ENCODE peak calls at places on chromosomes 2 and 18, in six cellular contexts. E is BE2C, V is GM06990, O is pancreas, B is RWPE1, H is bronchial epithelial cell. A is an unnamed sample.

GRCh38 chr2:72813841-72814240 is 12.0 kb downstream of the EXOC6B start:
- DNase-seq in E (no peak), H (peak; percentile 65), V (no peak), B (peak; percentile 23), O (no peak), A (no peak)

GRCh38 chr18:41326311-41326710 is 628.7 kb upstream of the PIK3C3 start:
- DNase-seq in O (no peak), B (no peak), E (no peak), H (peak; percentile 23), V (no peak), A (peak; percentile 51)

GRCh38 chr2:71939588-71940535 is 207.8 kb downstream of the CYP26B1 start:
- DNase-seq in B (no peak), H (no peak), V (no peak), O (no peak), E (no peak), A (peak; percentile 89)

GRCh38 chr18:45402485-45403056 is 212.7 kb upstream of the SLC14A2 start:
- DNase-seq in O (no peak), E (no peak), H (peak; percentile 99), V (no peak), B (peak; percentile 57), A (peak; percentile 68)

GRCh38 chr2:149020432-149020851 is 18.1 kb upstream of the LYPD6B start:
- DNase-seq in E (no peak), H (peak; percentile 76), O (no peak), B (no peak), V (peak; percentile 79), A (peak; percentile 30)

GRCh38 chr2:148231858-148232257 is 211.0 kb downstream of the MBD5 start:
- DNase-seq in E (no peak), O (no peak), H (no peak), V (no peak), B (no peak), A (no peak)

GRCh38 chr18:75638223-75638596 is 210.7 kb upstream of the SMIM21 start:
- DNase-seq in V (no peak), B (peak; percentile 2), E (no peak), O (no peak), H (no peak), A (peak; percentile 61)

GRCh38 chr2:150091896-150092295 is 395.6 kb downstream of the RND3 start:
- DNase-seq in O (no peak), V (no peak), H (no peak), E (no peak), B (no peak), A (no peak)

GRCh38 chr2:166384774-166385173 is 9.0 kb upstream of the SCN9A start:
- DNase-seq in E (no peak), B (peak; percentile 36), O (no peak), V (no peak), H (peak; percentile 33), A (peak; percentile 45)

GRCh38 chr2:236582968-236583367 is 13.3 kb downstream of the ACKR3 start:
- DNase-seq in E (no peak), H (no peak), B (no peak), O (no peak), V (no peak), A (no peak)

GRCh38 chr2:213995400-213996105 is 415.3 kb upstream of the VWC2L start:
- DNase-seq in V (no peak), H (peak; percentile 98), O (no peak), B (peak; percentile 86), E (no peak), A (peak; percentile 94)

GRCh38 chr2:189037518-189037917 is 63.3 kb downstream of the COL3A1 start:
- DNase-seq in B (peak; percentile 14), O (no peak), V (no peak), E (no peak), H (peak; percentile 63), A (peak; percentile 41)

GRCh38 chr2:191983591-191983990 is 136.7 kb upstream of the CAVIN2 start:
- DNase-seq in O (no peak), B (no peak), H (no peak), E (no peak), V (no peak), A (no peak)

GRCh38 chr2:9086465-9086864 is 83.0 kb upstream of the MBOAT2 start:
- DNase-seq in O (no peak), H (no peak), B (no peak), V (no peak), E (no peak), A (no peak)

GRCh38 chr2:64111426-64111825 is 32.8 kb downstream of the PELI1 start:
- DNase-seq in E (no peak), H (no peak), V (no peak), B (no peak), O (no peak), A (no peak)

GRCh38 chr2:196165016-196165415 is 6.4 kb downstream of the STK17B start:
- DNase-seq in V (no peak), O (no peak), E (no peak), B (no peak), H (no peak), A (no peak)

GRCh38 chr2:26491563-26492167 is 13.7 kb upstream of the OTOF start:
- DNase-seq in O (peak; percentile 51), V (no peak), H (no peak), B (no peak), E (no peak), A (no peak)

GRCh38 chr2:898319-898718 is 52.3 kb upstream of the SNTG2 start:
- DNase-seq in O (no peak), B (no peak), E (peak; percentile 30), H (no peak), V (no peak), A (no peak)

GRCh38 chr2:232365621-232366321 is 12.8 kb upstream of the ALPP start:
- DNase-seq in B (no peak), H (no peak), V (no peak), O (no peak), E (peak; percentile 49), A (peak; percentile 56)
- TF ChIP-seq CTCF in B (no peak), H (peak; percentile 50), V (peak; percentile 40), O (no peak), E (peak; percentile 46), A (peak; percentile 44)

GRCh38 chr2:38485734-38486133 is 108.7 kb upstream of the ATL2 start:
- DNase-seq in V (no peak), E (no peak), O (no peak), H (no peak), B (no peak), A (no peak)
- TF ChIP-seq CTCF in V (peak; percentile 40), E (no peak), O (no peak), H (no peak), B (no peak), A (no peak)

GRCh38 chr2:7041421-7041820 is 124.2 kb downstream of the RNF144A start:
- DNase-seq in H (no peak), O (no peak), E (no peak), V (no peak), B (no peak), A (no peak)
- TF ChIP-seq CTCF in H (no peak), O (no peak), E (no peak), V (no peak), B (no peak), A (no peak)

GRCh38 chr2:135573620-135574019 is 42.3 kb downstream of the R3HDM1 start:
- DNase-seq in B (no peak), E (no peak), O (no peak), V (no peak), H (no peak), A (no peak)
- TF ChIP-seq CTCF in B (no peak), E (no peak), O (no peak), V (no peak), H (no peak), A (no peak)

GRCh38 chr2:170354409-170354808 is 176.5 kb downstream of the MYO3B start:
- DNase-seq in V (no peak), E (peak; percentile 6), H (no peak), O (no peak), B (no peak), A (no peak)

GRCh38 chr2:170350929-170351826 is 173.2 kb downstream of the MYO3B start:
- DNase-seq in E (no peak), B (no peak), O (no peak), V (no peak), H (no peak), A (no peak)

GRCh38 chr2:170359466-170359865 is 181.5 kb downstream of the MYO3B start:
- DNase-seq in B (no peak), E (no peak), H (no peak), V (no peak), O (no peak), A (no peak)

GRCh38 chr2:170360546-170361358 is 182.8 kb downstream of the MYO3B start:
- DNase-seq in E (no peak), H (no peak), B (no peak), V (no peak), O (no peak), A (no peak)

GRCh38 chr2:170354855-170355649 is 177.1 kb downstream of the MYO3B start:
- DNase-seq in V (no peak), H (no peak), E (no peak), O (no peak), B (no peak), A (no peak)
- TF ChIP-seq CTCF in V (no peak), H (no peak), E (no peak), O (no peak), B (no peak), A (no peak)